ENCODE peak calls at places on chromosomes 5 and 9, in ten cellular contexts. One of them, this sample, is unnamed.

GRCh38 chr5:80346055-80346454 is 26.3 kb downstream of the SPZ1 start:
- DNase-seq in T-helper 2 cell: no peak
- DNase-seq in stimulated activated CD4-positive, alpha-beta T cell treated with anti-CD3 and anti-CD28 coated beads, Interleukin-2, amount 100 ng/mL, for 48 hours: peak
- DNase-seq in EH: peak
- DNase-seq in activated T-helper 2 cell treated with anti-CD3 and anti-CD28 coated beads, Interferon-gamma antibody, Interleukin-2, Interleukin-4, amounts not matched to agents 10 μg/mL and 5 μg/mL and 100 μg/mL, durations not matched to agents 14 hours and 24 hours and 36 hours: no peak
- DNase-seq in Caco-2: peak
- DNase-seq in PC-9: peak
- DNase-seq in EL: peak
- DNase-seq in lung microvascular endothelial cell: peak
- DNase-seq in effector CD4-positive, alpha-beta T cell: no peak
- DNase-seq in this sample: peak

GRCh38 chr5:50853151-50853550 is 186.7 kb downstream of the PARP8 start:
- DNase-seq in stimulated activated CD4-positive, alpha-beta T cell treated with anti-CD3 and anti-CD28 coated beads, Interleukin-2, amount 100 ng/mL, for 48 hours: no peak
- DNase-seq in PC-9: no peak
- DNase-seq in Caco-2: no peak
- DNase-seq in EL: no peak
- DNase-seq in lung microvascular endothelial cell: no peak
- DNase-seq in EH: no peak
- DNase-seq in activated T-helper 2 cell treated with anti-CD3 and anti-CD28 coated beads, Interferon-gamma antibody, Interleukin-2, Interleukin-4, amounts not matched to agents 10 μg/mL and 5 μg/mL and 100 μg/mL, durations not matched to agents 14 hours and 24 hours and 36 hours: no peak
- DNase-seq in effector CD4-positive, alpha-beta T cell: no peak
- DNase-seq in T-helper 2 cell: no peak
- DNase-seq in this sample: no peak

GRCh38 chr5:132561601-132562000 is 4.8 kb downstream of the RAD50 start:
- DNase-seq in Caco-2: no peak
- DNase-seq in EL: peak
- DNase-seq in stimulated activated CD4-positive, alpha-beta T cell treated with anti-CD3 and anti-CD28 coated beads, Interleukin-2, amount 100 ng/mL, for 48 hours: no peak
- DNase-seq in T-helper 2 cell: no peak
- DNase-seq in effector CD4-positive, alpha-beta T cell: no peak
- DNase-seq in PC-9: no peak
- DNase-seq in EH: peak
- DNase-seq in activated T-helper 2 cell treated with anti-CD3 and anti-CD28 coated beads, Interferon-gamma antibody, Interleukin-2, Interleukin-4, amounts not matched to agents 10 μg/mL and 5 μg/mL and 100 μg/mL, durations not matched to agents 14 hours and 24 hours and 36 hours: no peak
- DNase-seq in lung microvascular endothelial cell: no peak
- DNase-seq in this sample: no peak

GRCh38 chr5:132489871-132490483 is 596 bp downstream of the IRF1 start:
- DNase-seq in T-helper 2 cell: no peak
- DNase-seq in effector CD4-positive, alpha-beta T cell: peak
- DNase-seq in EH: peak
- DNase-seq in lung microvascular endothelial cell: peak
- DNase-seq in activated T-helper 2 cell treated with anti-CD3 and anti-CD28 coated beads, Interferon-gamma antibody, Interleukin-2, Interleukin-4, amounts not matched to agents 10 μg/mL and 5 μg/mL and 100 μg/mL, durations not matched to agents 14 hours and 24 hours and 36 hours: peak
- DNase-seq in PC-9: no peak
- DNase-seq in stimulated activated CD4-positive, alpha-beta T cell treated with anti-CD3 and anti-CD28 coated beads, Interleukin-2, amount 100 ng/mL, for 48 hours: no peak
- DNase-seq in Caco-2: no peak
- DNase-seq in EL: peak
- DNase-seq in this sample: no peak

GRCh38 chr5:130282044-130282443 is 377.8 kb downstream of the CHSY3 start:
- DNase-seq in EL: no peak
- DNase-seq in PC-9: no peak
- DNase-seq in EH: peak
- DNase-seq in Caco-2: no peak
- DNase-seq in stimulated activated CD4-positive, alpha-beta T cell treated with anti-CD3 and anti-CD28 coated beads, Interleukin-2, amount 100 ng/mL, for 48 hours: no peak
- DNase-seq in lung microvascular endothelial cell: no peak
- DNase-seq in T-helper 2 cell: no peak
- DNase-seq in activated T-helper 2 cell treated with anti-CD3 and anti-CD28 coated beads, Interferon-gamma antibody, Interleukin-2, Interleukin-4, amounts not matched to agents 10 μg/mL and 5 μg/mL and 100 μg/mL, durations not matched to agents 14 hours and 24 hours and 36 hours: no peak
- DNase-seq in effector CD4-positive, alpha-beta T cell: no peak
- DNase-seq in this sample: no peak

GRCh38 chr9:134258828-134259546 is 67.3 kb upstream of the RXRA start:
- DNase-seq in activated T-helper 2 cell treated with anti-CD3 and anti-CD28 coated beads, Interferon-gamma antibody, Interleukin-2, Interleukin-4, amounts not matched to agents 10 μg/mL and 5 μg/mL and 100 μg/mL, durations not matched to agents 14 hours and 24 hours and 36 hours: no peak
- DNase-seq in Caco-2: peak
- DNase-seq in EL: no peak
- DNase-seq in EH: no peak
- DNase-seq in effector CD4-positive, alpha-beta T cell: no peak
- DNase-seq in T-helper 2 cell: no peak
- DNase-seq in stimulated activated CD4-positive, alpha-beta T cell treated with anti-CD3 and anti-CD28 coated beads, Interleukin-2, amount 100 ng/mL, for 48 hours: no peak
- DNase-seq in lung microvascular endothelial cell: no peak
- DNase-seq in PC-9: no peak
- DNase-seq in this sample: no peak

GRCh38 chr9:69276775-69277174 is 48.2 kb upstream of the ENTREP1 start:
- DNase-seq in Caco-2: no peak
- DNase-seq in activated T-helper 2 cell treated with anti-CD3 and anti-CD28 coated beads, Interferon-gamma antibody, Interleukin-2, Interleukin-4, amounts not matched to agents 10 μg/mL and 5 μg/mL and 100 μg/mL, durations not matched to agents 14 hours and 24 hours and 36 hours: no peak
- DNase-seq in stimulated activated CD4-positive, alpha-beta T cell treated with anti-CD3 and anti-CD28 coated beads, Interleukin-2, amount 100 ng/mL, for 48 hours: no peak
- DNase-seq in EH: no peak
- DNase-seq in EL: no peak
- DNase-seq in T-helper 2 cell: no peak
- DNase-seq in effector CD4-positive, alpha-beta T cell: no peak
- DNase-seq in PC-9: peak
- DNase-seq in lung microvascular endothelial cell: no peak
- DNase-seq in this sample: no peak

GRCh38 chr9:35110327-35110758 is 5.3 kb downstream of the ATOSB start:
- DNase-seq in PC-9: no peak
- DNase-seq in effector CD4-positive, alpha-beta T cell: no peak
- DNase-seq in stimulated activated CD4-positive, alpha-beta T cell treated with anti-CD3 and anti-CD28 coated beads, Interleukin-2, amount 100 ng/mL, for 48 hours: no peak
- DNase-seq in EL: peak
- DNase-seq in EH: peak
- DNase-seq in T-helper 2 cell: no peak
- DNase-seq in lung microvascular endothelial cell: peak
- DNase-seq in Caco-2: peak
- DNase-seq in activated T-helper 2 cell treated with anti-CD3 and anti-CD28 coated beads, Interferon-gamma antibody, Interleukin-2, Interleukin-4, amounts not matched to agents 10 μg/mL and 5 μg/mL and 100 μg/mL, durations not matched to agents 14 hours and 24 hours and 36 hours: no peak
- DNase-seq in this sample: no peak

GRCh38 chr5:54017580-54017979 is 292.8 kb downstream of the ARL15 start:
- DNase-seq in activated T-helper 2 cell treated with anti-CD3 and anti-CD28 coated beads, Interferon-gamma antibody, Interleukin-2, Interleukin-4, amounts not matched to agents 10 μg/mL and 5 μg/mL and 100 μg/mL, durations not matched to agents 14 hours and 24 hours and 36 hours: no peak
- DNase-seq in T-helper 2 cell: no peak
- DNase-seq in stimulated activated CD4-positive, alpha-beta T cell treated with anti-CD3 and anti-CD28 coated beads, Interleukin-2, amount 100 ng/mL, for 48 hours: no peak
- DNase-seq in Caco-2: no peak
- DNase-seq in lung microvascular endothelial cell: no peak
- DNase-seq in EH: no peak
- DNase-seq in EL: no peak
- DNase-seq in effector CD4-positive, alpha-beta T cell: no peak
- DNase-seq in PC-9: no peak
- DNase-seq in this sample: no peak

GRCh38 chr9:112112941-112113399 is 62.1 kb downstream of the SUSD1 start:
- DNase-seq in EL: no peak
- DNase-seq in lung microvascular endothelial cell: peak
- DNase-seq in T-helper 2 cell: peak
- DNase-seq in Caco-2: peak
- DNase-seq in effector CD4-positive, alpha-beta T cell: peak
- DNase-seq in activated T-helper 2 cell treated with anti-CD3 and anti-CD28 coated beads, Interferon-gamma antibody, Interleukin-2, Interleukin-4, amounts not matched to agents 10 μg/mL and 5 μg/mL and 100 μg/mL, durations not matched to agents 14 hours and 24 hours and 36 hours: no peak
- DNase-seq in PC-9: peak
- DNase-seq in stimulated activated CD4-positive, alpha-beta T cell treated with anti-CD3 and anti-CD28 coated beads, Interleukin-2, amount 100 ng/mL, for 48 hours: no peak
- DNase-seq in EH: no peak
- DNase-seq in this sample: no peak

GRCh38 chr9:2765250-2765880 is 48.1 kb downstream of the KCNV2 start:
- DNase-seq in stimulated activated CD4-positive, alpha-beta T cell treated with anti-CD3 and anti-CD28 coated beads, Interleukin-2, amount 100 ng/mL, for 48 hours: no peak
- DNase-seq in EL: no peak
- DNase-seq in lung microvascular endothelial cell: peak
- DNase-seq in activated T-helper 2 cell treated with anti-CD3 and anti-CD28 coated beads, Interferon-gamma antibody, Interleukin-2, Interleukin-4, amounts not matched to agents 10 μg/mL and 5 μg/mL and 100 μg/mL, durations not matched to agents 14 hours and 24 hours and 36 hours: no peak
- DNase-seq in PC-9: peak
- DNase-seq in T-helper 2 cell: no peak
- DNase-seq in EH: no peak
- DNase-seq in Caco-2: peak
- DNase-seq in effector CD4-positive, alpha-beta T cell: no peak
- DNase-seq in this sample: no peak

GRCh38 chr5:102638912-102639652 is 116.0 kb upstream of the PAM start:
- DNase-seq in lung microvascular endothelial cell: no peak
- DNase-seq in stimulated activated CD4-positive, alpha-beta T cell treated with anti-CD3 and anti-CD28 coated beads, Interleukin-2, amount 100 ng/mL, for 48 hours: no peak
- DNase-seq in activated T-helper 2 cell treated with anti-CD3 and anti-CD28 coated beads, Interferon-gamma antibody, Interleukin-2, Interleukin-4, amounts not matched to agents 10 μg/mL and 5 μg/mL and 100 μg/mL, durations not matched to agents 14 hours and 24 hours and 36 hours: no peak
- DNase-seq in Caco-2: no peak
- DNase-seq in T-helper 2 cell: no peak
- DNase-seq in EH: peak
- DNase-seq in EL: no peak
- DNase-seq in effector CD4-positive, alpha-beta T cell: no peak
- DNase-seq in PC-9: no peak
- DNase-seq in this sample: no peak

GRCh38 chr5:28580616-28581015 is 1542.2 kb upstream of the CDH9 start:
- DNase-seq in lung microvascular endothelial cell: no peak
- DNase-seq in activated T-helper 2 cell treated with anti-CD3 and anti-CD28 coated beads, Interferon-gamma antibody, Interleukin-2, Interleukin-4, amounts not matched to agents 10 μg/mL and 5 μg/mL and 100 μg/mL, durations not matched to agents 14 hours and 24 hours and 36 hours: no peak
- DNase-seq in EL: no peak
- DNase-seq in stimulated activated CD4-positive, alpha-beta T cell treated with anti-CD3 and anti-CD28 coated beads, Interleukin-2, amount 100 ng/mL, for 48 hours: no peak
- DNase-seq in PC-9: no peak
- DNase-seq in effector CD4-positive, alpha-beta T cell: no peak
- DNase-seq in T-helper 2 cell: no peak
- DNase-seq in EH: no peak
- DNase-seq in Caco-2: no peak
- DNase-seq in this sample: no peak

GRCh38 chr9:21813575-21814473 is 11.4 kb downstream of the MTAP start:
- DNase-seq in lung microvascular endothelial cell: peak
- DNase-seq in EL: peak
- DNase-seq in activated T-helper 2 cell treated with anti-CD3 and anti-CD28 coated beads, Interferon-gamma antibody, Interleukin-2, Interleukin-4, amounts not matched to agents 10 μg/mL and 5 μg/mL and 100 μg/mL, durations not matched to agents 14 hours and 24 hours and 36 hours: peak
- DNase-seq in EH: peak
- DNase-seq in effector CD4-positive, alpha-beta T cell: peak
- DNase-seq in Caco-2: peak
- DNase-seq in T-helper 2 cell: peak
- DNase-seq in PC-9: peak
- DNase-seq in stimulated activated CD4-positive, alpha-beta T cell treated with anti-CD3 and anti-CD28 coated beads, Interleukin-2, amount 100 ng/mL, for 48 hours: no peak
- DNase-seq in this sample: peak

GRCh38 chr5:149728303-149728702 is 1.8 kb upstream of the PPARGC1B start:
- DNase-seq in activated T-helper 2 cell treated with anti-CD3 and anti-CD28 coated beads, Interferon-gamma antibody, Interleukin-2, Interleukin-4, amounts not matched to agents 10 μg/mL and 5 μg/mL and 100 μg/mL, durations not matched to agents 14 hours and 24 hours and 36 hours: no peak
- DNase-seq in stimulated activated CD4-positive, alpha-beta T cell treated with anti-CD3 and anti-CD28 coated beads, Interleukin-2, amount 100 ng/mL, for 48 hours: no peak
- DNase-seq in EL: no peak
- DNase-seq in EH: no peak
- DNase-seq in lung microvascular endothelial cell: no peak
- DNase-seq in T-helper 2 cell: no peak
- DNase-seq in PC-9: no peak
- DNase-seq in Caco-2: no peak
- DNase-seq in effector CD4-positive, alpha-beta T cell: no peak
- DNase-seq in this sample: no peak

GRCh38 chr9:27602954-27603353 is 29.7 kb upstream of the C9orf72 start:
- DNase-seq in effector CD4-positive, alpha-beta T cell: no peak
- DNase-seq in EH: no peak
- DNase-seq in EL: no peak
- DNase-seq in lung microvascular endothelial cell: no peak
- DNase-seq in Caco-2: no peak
- DNase-seq in T-helper 2 cell: no peak
- DNase-seq in activated T-helper 2 cell treated with anti-CD3 and anti-CD28 coated beads, Interferon-gamma antibody, Interleukin-2, Interleukin-4, amounts not matched to agents 10 μg/mL and 5 μg/mL and 100 μg/mL, durations not matched to agents 14 hours and 24 hours and 36 hours: no peak
- DNase-seq in PC-9: no peak
- DNase-seq in stimulated activated CD4-positive, alpha-beta T cell treated with anti-CD3 and anti-CD28 coated beads, Interleukin-2, amount 100 ng/mL, for 48 hours: no peak
- DNase-seq in this sample: no peak

GRCh38 chr9:19992556-19992955 is 203.7 kb upstream of the SLC24A2 start:
- DNase-seq in EL: peak
- DNase-seq in Caco-2: no peak
- DNase-seq in T-helper 2 cell: no peak
- DNase-seq in PC-9: no peak
- DNase-seq in effector CD4-positive, alpha-beta T cell: no peak
- DNase-seq in stimulated activated CD4-positive, alpha-beta T cell treated with anti-CD3 and anti-CD28 coated beads, Interleukin-2, amount 100 ng/mL, for 48 hours: no peak
- DNase-seq in lung microvascular endothelial cell: no peak
- DNase-seq in EH: peak
- DNase-seq in activated T-helper 2 cell treated with anti-CD3 and anti-CD28 coated beads, Interferon-gamma antibody, Interleukin-2, Interleukin-4, amounts not matched to agents 10 μg/mL and 5 μg/mL and 100 μg/mL, durations not matched to agents 14 hours and 24 hours and 36 hours: no peak
- DNase-seq in this sample: no peak

GRCh38 chr9:117936185-117936758 is 232.1 kb downstream of the TLR4 start:
- DNase-seq in lung microvascular endothelial cell: no peak
- DNase-seq in PC-9: no peak
- DNase-seq in EL: no peak
- DNase-seq in T-helper 2 cell: no peak
- DNase-seq in stimulated activated CD4-positive, alpha-beta T cell treated with anti-CD3 and anti-CD28 coated beads, Interleukin-2, amount 100 ng/mL, for 48 hours: no peak
- DNase-seq in effector CD4-positive, alpha-beta T cell: no peak
- DNase-seq in EH: no peak
- DNase-seq in Caco-2: no peak
- DNase-seq in activated T-helper 2 cell treated with anti-CD3 and anti-CD28 coated beads, Interferon-gamma antibody, Interleukin-2, Interleukin-4, amounts not matched to agents 10 μg/mL and 5 μg/mL and 100 μg/mL, durations not matched to agents 14 hours and 24 hours and 36 hours: no peak
- DNase-seq in this sample: no peak

GRCh38 chr9:115022760-115023434 is 92.5 kb upstream of the TNFSF8 start:
- DNase-seq in activated T-helper 2 cell treated with anti-CD3 and anti-CD28 coated beads, Interferon-gamma antibody, Interleukin-2, Interleukin-4, amounts not matched to agents 10 μg/mL and 5 μg/mL and 100 μg/mL, durations not matched to agents 14 hours and 24 hours and 36 hours: no peak
- DNase-seq in T-helper 2 cell: no peak
- DNase-seq in Caco-2: no peak
- DNase-seq in PC-9: no peak
- DNase-seq in stimulated activated CD4-positive, alpha-beta T cell treated with anti-CD3 and anti-CD28 coated beads, Interleukin-2, amount 100 ng/mL, for 48 hours: no peak
- DNase-seq in lung microvascular endothelial cell: no peak
- DNase-seq in effector CD4-positive, alpha-beta T cell: no peak
- DNase-seq in EH: peak
- DNase-seq in EL: peak
- DNase-seq in this sample: no peak

GRCh38 chr5:127216906-127217675 is 73.5 kb upstream of the MEGF10 start:
- DNase-seq in activated T-helper 2 cell treated with anti-CD3 and anti-CD28 coated beads, Interferon-gamma antibody, Interleukin-2, Interleukin-4, amounts not matched to agents 10 μg/mL and 5 μg/mL and 100 μg/mL, durations not matched to agents 14 hours and 24 hours and 36 hours: no peak
- DNase-seq in EH: no peak
- DNase-seq in effector CD4-positive, alpha-beta T cell: no peak
- DNase-seq in PC-9: no peak
- DNase-seq in Caco-2: no peak
- DNase-seq in T-helper 2 cell: no peak
- DNase-seq in EL: no peak
- DNase-seq in lung microvascular endothelial cell: peak
- DNase-seq in stimulated activated CD4-positive, alpha-beta T cell treated with anti-CD3 and anti-CD28 coated beads, Interleukin-2, amount 100 ng/mL, for 48 hours: no peak
- DNase-seq in this sample: no peak

GRCh38 chr5:78649220-78649700 is 688 bp upstream of the LHFPL2 start:
- DNase-seq in EH: peak
- DNase-seq in T-helper 2 cell: no peak
- DNase-seq in EL: peak
- DNase-seq in PC-9: no peak
- DNase-seq in stimulated activated CD4-positive, alpha-beta T cell treated with anti-CD3 and anti-CD28 coated beads, Interleukin-2, amount 100 ng/mL, for 48 hours: no peak
- DNase-seq in Caco-2: no peak
- DNase-seq in activated T-helper 2 cell treated with anti-CD3 and anti-CD28 coated beads, Interferon-gamma antibody, Interleukin-2, Interleukin-4, amounts not matched to agents 10 μg/mL and 5 μg/mL and 100 μg/mL, durations not matched to agents 14 hours and 24 hours and 36 hours: no peak
- DNase-seq in lung microvascular endothelial cell: peak
- DNase-seq in effector CD4-positive, alpha-beta T cell: no peak
- DNase-seq in this sample: no peak

GRCh38 chr5:43313035-43313853 is at the start of gene HMGCS1:
- DNase-seq in activated T-helper 2 cell treated with anti-CD3 and anti-CD28 coated beads, Interferon-gamma antibody, Interleukin-2, Interleukin-4, amounts not matched to agents 10 μg/mL and 5 μg/mL and 100 μg/mL, durations not matched to agents 14 hours and 24 hours and 36 hours: peak
- DNase-seq in stimulated activated CD4-positive, alpha-beta T cell treated with anti-CD3 and anti-CD28 coated beads, Interleukin-2, amount 100 ng/mL, for 48 hours: peak
- DNase-seq in PC-9: peak
- DNase-seq in T-helper 2 cell: peak
- DNase-seq in EL: peak
- DNase-seq in Caco-2: peak
- DNase-seq in lung microvascular endothelial cell: peak
- DNase-seq in EH: peak
- DNase-seq in effector CD4-positive, alpha-beta T cell: peak
- DNase-seq in this sample: peak

GRCh38 chr5:172594867-172595466 is 46.1 kb upstream of the NEURL1B start:
- DNase-seq in lung microvascular endothelial cell: no peak
- DNase-seq in Caco-2: no peak
- DNase-seq in stimulated activated CD4-positive, alpha-beta T cell treated with anti-CD3 and anti-CD28 coated beads, Interleukin-2, amount 100 ng/mL, for 48 hours: no peak
- DNase-seq in T-helper 2 cell: no peak
- DNase-seq in PC-9: peak
- DNase-seq in EL: no peak
- DNase-seq in activated T-helper 2 cell treated with anti-CD3 and anti-CD28 coated beads, Interferon-gamma antibody, Interleukin-2, Interleukin-4, amounts not matched to agents 10 μg/mL and 5 μg/mL and 100 μg/mL, durations not matched to agents 14 hours and 24 hours and 36 hours: no peak
- DNase-seq in EH: no peak
- DNase-seq in effector CD4-positive, alpha-beta T cell: no peak
- DNase-seq in this sample: no peak

GRCh38 chr5:159184858-159185381 is 24.4 kb downstream of the RNF145 start:
- DNase-seq in EL: peak
- DNase-seq in PC-9: no peak
- DNase-seq in stimulated activated CD4-positive, alpha-beta T cell treated with anti-CD3 and anti-CD28 coated beads, Interleukin-2, amount 100 ng/mL, for 48 hours: peak
- DNase-seq in EH: peak
- DNase-seq in effector CD4-positive, alpha-beta T cell: no peak
- DNase-seq in activated T-helper 2 cell treated with anti-CD3 and anti-CD28 coated beads, Interferon-gamma antibody, Interleukin-2, Interleukin-4, amounts not matched to agents 10 μg/mL and 5 μg/mL and 100 μg/mL, durations not matched to agents 14 hours and 24 hours and 36 hours: no peak
- DNase-seq in lung microvascular endothelial cell: peak
- DNase-seq in Caco-2: no peak
- DNase-seq in T-helper 2 cell: no peak
- DNase-seq in this sample: no peak

This sample was measured in CD8-positive, alpha-beta memory T cell.